ENCODE peak calls at places on chromosomes 2 and 18, in ten cellular contexts. One of them, this sample, is unnamed.

GRCh38 chr2:28663359-28663758 is 88.3 kb upstream of the PPP1CB start:
- DNase-seq in astrocyte of the spinal cord: peak; percentile 67
- DNase-seq in WTC11: no peak
- DNase-seq in kidney: no peak
- DNase-seq in foreskin fibroblast: peak; percentile 84
- DNase-seq in lung: no peak
- DNase-seq in A549: no peak
- DNase-seq in CD8-positive, alpha-beta T cell: no peak
- DNase-seq in H9: no peak
- DNase-seq in AG04450: no peak
- DNase-seq in this sample: no peak

GRCh38 chr18:70046796-70047195 is 99.1 kb upstream of the CD226 start:
- DNase-seq in astrocyte of the spinal cord: no peak
- DNase-seq in WTC11: no peak
- DNase-seq in kidney: no peak
- DNase-seq in foreskin fibroblast: peak; percentile 45
- DNase-seq in lung: no peak
- DNase-seq in A549: no peak
- DNase-seq in CD8-positive, alpha-beta T cell: no peak
- DNase-seq in H9: no peak
- DNase-seq in AG04450: no peak
- DNase-seq in this sample: no peak

GRCh38 chr2:128636802-128637147 is 318.1 kb upstream of the HS6ST1 start:
- DNase-seq in astrocyte of the spinal cord: no peak
- DNase-seq in WTC11: no peak
- DNase-seq in kidney: peak; percentile 28
- DNase-seq in foreskin fibroblast: no peak
- DNase-seq in lung: no peak
- DNase-seq in A549: no peak
- DNase-seq in CD8-positive, alpha-beta T cell: no peak
- DNase-seq in H9: peak; percentile 28
- DNase-seq in AG04450: no peak
- DNase-seq in this sample: peak; percentile 63

GRCh38 chr2:218329027-218329825 is 27.4 kb upstream of the CATIP start:
- DNase-seq in astrocyte of the spinal cord: no peak
- DNase-seq in WTC11: no peak
- DNase-seq in kidney: no peak
- DNase-seq in foreskin fibroblast: no peak
- DNase-seq in lung: peak; percentile 69
- DNase-seq in A549: no peak
- DNase-seq in CD8-positive, alpha-beta T cell: no peak
- DNase-seq in H9: no peak
- DNase-seq in AG04450: no peak
- DNase-seq in this sample: no peak

GRCh38 chr2:193315428-193316091 is 1120.8 kb upstream of the TMEFF2 start:
- DNase-seq in astrocyte of the spinal cord: no peak
- DNase-seq in WTC11: no peak
- DNase-seq in kidney: no peak
- DNase-seq in foreskin fibroblast: no peak
- DNase-seq in lung: no peak
- DNase-seq in A549: no peak
- DNase-seq in CD8-positive, alpha-beta T cell: no peak
- DNase-seq in H9: no peak
- DNase-seq in AG04450: no peak
- DNase-seq in this sample: no peak

GRCh38 chr2:10909050-10909995 is 2.4 kb upstream of the KCNF1 start:
- DNase-seq in astrocyte of the spinal cord: no peak
- DNase-seq in WTC11: peak; percentile 81
- DNase-seq in kidney: no peak
- DNase-seq in foreskin fibroblast: no peak
- DNase-seq in lung: no peak
- DNase-seq in A549: peak; percentile 50
- DNase-seq in CD8-positive, alpha-beta T cell: no peak
- DNase-seq in H9: peak; percentile 75
- DNase-seq in AG04450: no peak
- DNase-seq in this sample: no peak

GRCh38 chr2:62577994-62578836 is 72.2 kb upstream of the TMEM17 start:
- DNase-seq in astrocyte of the spinal cord: peak; percentile 92
- DNase-seq in WTC11: no peak
- DNase-seq in kidney: no peak
- DNase-seq in foreskin fibroblast: peak; percentile 95
- DNase-seq in lung: no peak
- DNase-seq in A549: peak; percentile 72
- DNase-seq in CD8-positive, alpha-beta T cell: no peak
- DNase-seq in H9: no peak
- DNase-seq in AG04450: peak; percentile 50
- DNase-seq in this sample: no peak

GRCh38 chr18:22563098-22563707 is 145.5 kb upstream of the CTAGE1 start:
- DNase-seq in astrocyte of the spinal cord: peak; percentile 92
- DNase-seq in WTC11: no peak
- DNase-seq in kidney: no peak
- DNase-seq in foreskin fibroblast: peak; percentile 87
- DNase-seq in lung: no peak
- DNase-seq in A549: peak; percentile 82
- DNase-seq in CD8-positive, alpha-beta T cell: no peak
- DNase-seq in H9: no peak
- DNase-seq in AG04450: peak; percentile 78
- DNase-seq in this sample: no peak

GRCh38 chr2:150462772-150463171 is 24.7 kb downstream of the RND3 start:
- DNase-seq in astrocyte of the spinal cord: no peak
- DNase-seq in WTC11: no peak
- DNase-seq in kidney: no peak
- DNase-seq in foreskin fibroblast: peak; percentile 7
- DNase-seq in lung: no peak
- DNase-seq in A549: no peak
- DNase-seq in CD8-positive, alpha-beta T cell: no peak
- DNase-seq in H9: no peak
- DNase-seq in AG04450: no peak
- DNase-seq in this sample: no peak

GRCh38 chr2:240225660-240226475 is 85.4 kb upstream of the OTOS start:
- DNase-seq in astrocyte of the spinal cord: no peak
- DNase-seq in WTC11: no peak
- DNase-seq in kidney: peak; percentile 22
- DNase-seq in foreskin fibroblast: no peak
- DNase-seq in lung: no peak
- DNase-seq in A549: no peak
- DNase-seq in CD8-positive, alpha-beta T cell: no peak
- DNase-seq in H9: no peak
- DNase-seq in AG04450: no peak
- DNase-seq in this sample: peak; percentile 34
- TF ChIP-seq CTCF in astrocyte of the spinal cord: no peak
- TF ChIP-seq CTCF in WTC11: no peak
- TF ChIP-seq CTCF in kidney: no peak
- TF ChIP-seq CTCF in foreskin fibroblast: no peak
- TF ChIP-seq CTCF in lung: no peak
- TF ChIP-seq CTCF in A549: peak; percentile 26
- TF ChIP-seq CTCF in CD8-positive, alpha-beta T cell: no peak
- TF ChIP-seq CTCF in H9: peak; percentile 30
- TF ChIP-seq CTCF in AG04450: no peak
- TF ChIP-seq CTCF in this sample: peak; percentile 23

GRCh38 chr18:8051388-8051787 is 484.3 kb downstream of the PTPRM start:
- DNase-seq in astrocyte of the spinal cord: peak; percentile 41
- DNase-seq in WTC11: no peak
- DNase-seq in kidney: no peak
- DNase-seq in foreskin fibroblast: peak; percentile 21
- DNase-seq in lung: no peak
- DNase-seq in A549: no peak
- DNase-seq in CD8-positive, alpha-beta T cell: no peak
- DNase-seq in H9: no peak
- DNase-seq in AG04450: no peak
- DNase-seq in this sample: no peak

GRCh38 chr18:8050616-8051314 is 483.6 kb downstream of the PTPRM start:
- DNase-seq in astrocyte of the spinal cord: no peak
- DNase-seq in WTC11: no peak
- DNase-seq in kidney: no peak
- DNase-seq in foreskin fibroblast: no peak
- DNase-seq in lung: no peak
- DNase-seq in A549: no peak
- DNase-seq in CD8-positive, alpha-beta T cell: no peak
- DNase-seq in H9: no peak
- DNase-seq in AG04450: no peak
- DNase-seq in this sample: no peak

GRCh38 chr18:8056723-8057122 is 489.6 kb downstream of the PTPRM start:
- DNase-seq in astrocyte of the spinal cord: no peak
- DNase-seq in WTC11: no peak
- DNase-seq in kidney: no peak
- DNase-seq in foreskin fibroblast: no peak
- DNase-seq in lung: no peak
- DNase-seq in A549: no peak
- DNase-seq in CD8-positive, alpha-beta T cell: no peak
- DNase-seq in H9: no peak
- DNase-seq in AG04450: no peak
- DNase-seq in this sample: no peak

GRCh38 chr18:8049147-8049546 is 482.0 kb downstream of the PTPRM start:
- DNase-seq in astrocyte of the spinal cord: peak; percentile 22
- DNase-seq in WTC11: no peak
- DNase-seq in kidney: no peak
- DNase-seq in foreskin fibroblast: peak; percentile 23
- DNase-seq in lung: no peak
- DNase-seq in A549: no peak
- DNase-seq in CD8-positive, alpha-beta T cell: no peak
- DNase-seq in H9: no peak
- DNase-seq in AG04450: no peak
- DNase-seq in this sample: no peak

GRCh38 chr18:8052237-8052701 is 485.2 kb downstream of the PTPRM start:
- DNase-seq in astrocyte of the spinal cord: peak; percentile 27
- DNase-seq in WTC11: no peak
- DNase-seq in kidney: no peak
- DNase-seq in foreskin fibroblast: peak; percentile 19
- DNase-seq in lung: no peak
- DNase-seq in A549: no peak
- DNase-seq in CD8-positive, alpha-beta T cell: no peak
- DNase-seq in H9: no peak
- DNase-seq in AG04450: no peak
- DNase-seq in this sample: no peak
- TF ChIP-seq CTCF in astrocyte of the spinal cord: no peak
- TF ChIP-seq CTCF in WTC11: no peak
- TF ChIP-seq CTCF in kidney: no peak
- TF ChIP-seq CTCF in foreskin fibroblast: no peak
- TF ChIP-seq CTCF in lung: no peak
- TF ChIP-seq CTCF in A549: peak; percentile 18
- TF ChIP-seq CTCF in CD8-positive, alpha-beta T cell: no peak
- TF ChIP-seq CTCF in H9: peak; percentile 52
- TF ChIP-seq CTCF in AG04450: no peak
- TF ChIP-seq CTCF in this sample: no peak

GRCh38 chr2:127387655-127388422 is at the start of gene MAP3K2:
- DNase-seq in astrocyte of the spinal cord: peak; percentile 87
- DNase-seq in WTC11: peak; percentile 94
- DNase-seq in kidney: peak; percentile 98
- DNase-seq in foreskin fibroblast: peak; percentile 98
- DNase-seq in lung: peak; percentile 93
- DNase-seq in A549: peak; percentile 78
- DNase-seq in CD8-positive, alpha-beta T cell: peak; percentile 90
- DNase-seq in H9: peak; percentile 93
- DNase-seq in AG04450: peak; percentile 67
- DNase-seq in this sample: peak; percentile 98
- TF ChIP-seq CTCF in astrocyte of the spinal cord: no peak
- TF ChIP-seq CTCF in WTC11: no peak
- TF ChIP-seq CTCF in kidney: no peak
- TF ChIP-seq CTCF in foreskin fibroblast: no peak
- TF ChIP-seq CTCF in lung: no peak
- TF ChIP-seq CTCF in A549: no peak
- TF ChIP-seq CTCF in CD8-positive, alpha-beta T cell: no peak
- TF ChIP-seq CTCF in H9: no peak
- TF ChIP-seq CTCF in AG04450: no peak
- TF ChIP-seq CTCF in this sample: no peak

GRCh38 chr2:85325466-85325811 is 2.4 kb downstream of the TGOLN2 start:
- DNase-seq in astrocyte of the spinal cord: no peak
- DNase-seq in WTC11: no peak
- DNase-seq in kidney: no peak
- DNase-seq in foreskin fibroblast: no peak
- DNase-seq in lung: no peak
- DNase-seq in A549: no peak
- DNase-seq in CD8-positive, alpha-beta T cell: no peak
- DNase-seq in H9: no peak
- DNase-seq in AG04450: no peak
- DNase-seq in this sample: no peak

GRCh38 chr2:85326946-85327756 is 638 bp downstream of the TGOLN2 start:
- DNase-seq in astrocyte of the spinal cord: peak; percentile 54
- DNase-seq in WTC11: peak; percentile 32
- DNase-seq in kidney: peak; percentile 85
- DNase-seq in foreskin fibroblast: peak; percentile 69
- DNase-seq in lung: peak; percentile 40
- DNase-seq in A549: no peak
- DNase-seq in CD8-positive, alpha-beta T cell: peak; percentile 39
- DNase-seq in H9: peak; percentile 41
- DNase-seq in AG04450: no peak
- DNase-seq in this sample: no peak

GRCh38 chr2:85326406-85326945 is 1.3 kb downstream of the TGOLN2 start:
- DNase-seq in astrocyte of the spinal cord: peak; percentile 30
- DNase-seq in WTC11: no peak
- DNase-seq in kidney: no peak
- DNase-seq in foreskin fibroblast: peak; percentile 39
- DNase-seq in lung: no peak
- DNase-seq in A549: no peak
- DNase-seq in CD8-positive, alpha-beta T cell: no peak
- DNase-seq in H9: no peak
- DNase-seq in AG04450: no peak
- DNase-seq in this sample: no peak

GRCh38 chr2:85329181-85329651 is 1.4 kb upstream of the TGOLN2 start:
- DNase-seq in astrocyte of the spinal cord: no peak
- DNase-seq in WTC11: no peak
- DNase-seq in kidney: no peak
- DNase-seq in foreskin fibroblast: no peak
- DNase-seq in lung: no peak
- DNase-seq in A549: no peak
- DNase-seq in CD8-positive, alpha-beta T cell: no peak
- DNase-seq in H9: no peak
- DNase-seq in AG04450: no peak
- DNase-seq in this sample: no peak

DNA sequence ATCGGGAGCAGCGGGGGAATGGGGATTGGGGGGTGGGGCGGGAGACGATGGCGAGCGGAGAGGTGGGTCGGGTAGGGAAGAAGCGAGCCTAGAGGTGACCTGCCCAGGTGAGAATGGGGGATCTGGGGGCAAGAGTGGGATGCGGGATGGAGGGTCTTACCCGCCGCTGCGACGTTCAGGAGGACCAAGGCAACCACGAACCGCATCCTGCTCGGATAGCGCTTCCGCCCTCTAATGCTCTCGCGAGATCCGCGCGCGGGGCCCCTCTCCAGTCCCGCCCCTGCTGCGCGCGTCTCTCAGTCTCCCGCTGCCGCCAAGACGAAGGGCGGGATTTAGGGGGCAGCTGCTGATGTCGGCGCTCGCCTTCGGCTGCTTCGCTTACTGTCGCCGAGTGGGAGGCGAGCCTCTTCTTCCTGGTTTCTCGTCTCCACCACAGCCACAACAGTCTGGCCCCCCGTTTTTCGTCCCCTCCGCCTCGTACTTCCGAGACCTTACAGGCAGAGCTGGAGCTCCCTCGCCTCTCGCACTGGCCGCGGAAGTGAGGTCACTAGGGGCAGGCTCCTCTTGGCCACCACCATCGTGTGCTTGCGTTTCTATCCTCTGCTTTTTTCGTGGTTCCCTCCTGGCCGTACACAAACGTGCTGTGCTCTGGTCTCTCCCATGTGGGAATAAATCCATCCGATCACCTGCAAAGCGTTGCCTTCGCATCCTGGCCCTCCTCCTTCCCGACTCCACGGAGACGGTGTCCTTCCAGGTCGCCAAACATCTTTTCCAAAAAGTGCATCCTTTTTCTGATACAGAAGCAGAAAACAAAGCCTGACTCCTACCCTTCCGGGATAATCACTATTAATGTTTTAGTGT is at the start of gene TGOLN2:
- DNase-seq in astrocyte of the spinal cord: peak; percentile 91
- DNase-seq in WTC11: peak; percentile 88
- DNase-seq in kidney: peak; percentile 98
- DNase-seq in foreskin fibroblast: peak; percentile 97
- DNase-seq in lung: peak; percentile 92
- DNase-seq in A549: peak; percentile 98
- DNase-seq in CD8-positive, alpha-beta T cell: peak; percentile 88
- DNase-seq in H9: peak; percentile 91
- DNase-seq in AG04450: peak; percentile 66
- DNase-seq in this sample: peak; percentile 96
- TF ChIP-seq CTCF in astrocyte of the spinal cord: no peak
- TF ChIP-seq CTCF in WTC11: no peak
- TF ChIP-seq CTCF in kidney: no peak
- TF ChIP-seq CTCF in foreskin fibroblast: no peak
- TF ChIP-seq CTCF in lung: no peak
- TF ChIP-seq CTCF in A549: no peak
- TF ChIP-seq CTCF in CD8-positive, alpha-beta T cell: no peak
- TF ChIP-seq CTCF in H9: peak; percentile 20
- TF ChIP-seq CTCF in AG04450: no peak
- TF ChIP-seq CTCF in this sample: no peak

This sample was measured in osteocyte.